ENCODE peak calls at places on chromosomes 6 and 20, in ten cellular contexts. X is HCT116, I is GM12878, M is transverse colon, J is sigmoid colon, G is suprapubic skin, V is stomach, E is endothelial cell of umbilical vein, K is HepG2, O is upper lobe of left lung. A is an unnamed sample.

GRCh38 chr20:58593880-58594473 is 57.1 kb upstream of the STX16 start:
- DNase-seq in X (no peak), I (no peak), M (no peak), J (no peak), G (no peak), V (no peak), E (peak; percentile 93), K (no peak), O (no peak), A (no peak)

GRCh38 chr6:105452376-105452775 is 49.5 kb upstream of the PREP start:
- DNase-seq in X (no peak), I (no peak), M (no peak), J (no peak), G (no peak), V (no peak), E (no peak), K (no peak), O (no peak), A (no peak)

GRCh38 chr20:25459111-25459830 is 51.8 kb downstream of the GINS1 start:
- DNase-seq in X (no peak), I (no peak), M (no peak), J (no peak), G (no peak), V (no peak), E (no peak), K (no peak), O (no peak), A (peak; percentile 71)

GRCh38 chr6:35893246-35893645 is 27.7 kb downstream of the SRPK1 start:
- DNase-seq in X (no peak), I (no peak), M (no peak), J (no peak), G (no peak), V (no peak), E (no peak), K (no peak), O (no peak), A (no peak)

GRCh38 chr20:63351811-63352591 is 9.1 kb downstream of the CHRNA4 start:
- DNase-seq in X (no peak), I (no peak), M (no peak), J (no peak), G (no peak), V (no peak), E (no peak), K (no peak), O (peak; percentile 59), A (no peak)

GRCh38 chr6:34152042-34152524 is 6.2 kb upstream of the GRM4 start:
- DNase-seq in X (no peak), I (no peak), M (no peak), J (peak; percentile 21), G (peak; percentile 15), V (no peak), E (no peak), K (no peak), O (no peak), A (peak; percentile 47)

GRCh38 chr6:115768469-115768868 is 292.2 kb downstream of the FRK start:
- DNase-seq in X (no peak), I (no peak), M (no peak), J (no peak), G (no peak), V (no peak), E (no peak), K (no peak), O (no peak), A (no peak)

GRCh38 chr20:5031206-5031557 is 29.9 kb upstream of the SLC23A2 start:
- DNase-seq in X (no peak), I (no peak), M (no peak), J (no peak), G (no peak), V (no peak), E (no peak), K (no peak), O (no peak), A (no peak)

GRCh38 chr6:43790031-43790430 is 20.0 kb downstream of the VEGFA start:
- DNase-seq in X (no peak), I (no peak), M (no peak), J (peak; percentile 84), G (no peak), V (no peak), E (no peak), K (no peak), O (no peak), A (no peak)

GRCh38 chr20:62040381-62040922 is 25.2 kb downstream of the TAF4 start:
- DNase-seq in X (no peak), I (no peak), M (no peak), J (no peak), G (no peak), V (no peak), E (no peak), K (no peak), O (no peak), A (peak; percentile 31)

GRCh38 chr6:36633915-36634314 is 39.8 kb downstream of the SRSF3 start:
- DNase-seq in X (no peak), I (no peak), M (peak; percentile 80), J (no peak), G (no peak), V (peak; percentile 94), E (peak; percentile 87), K (peak; percentile 70), O (no peak), A (peak; percentile 54)

GRCh38 chr20:63064310-63064709 is 57.5 kb upstream of the BHLHE23 start:
- DNase-seq in X (no peak), I (no peak), M (no peak), J (peak; percentile 20), G (no peak), V (no peak), E (no peak), K (no peak), O (no peak), A (peak; percentile 44)

GRCh38 chr20:50572922-50573777 is 63.0 kb downstream of the PTPN1 start:
- DNase-seq in X (no peak), I (no peak), M (no peak), J (peak; percentile 86), G (peak; percentile 76), V (no peak), E (peak; percentile 86), K (no peak), O (no peak), A (no peak)

GRCh38 chr6:50093116-50093937 is 43.6 kb upstream of the DEFB112 start:
- DNase-seq in X (no peak), I (no peak), M (no peak), J (no peak), G (no peak), V (no peak), E (no peak), K (peak; percentile 90), O (no peak), A (no peak)

GRCh38 chr6:166456360-166457156 is 73.8 kb upstream of the MPC1 start:
- DNase-seq in X (no peak), I (peak; percentile 17), M (peak; percentile 17), J (no peak), G (no peak), V (no peak), E (peak; percentile 68), K (no peak), O (no peak), A (no peak)

GRCh38 chr6:57421503-57421902 is 104.1 kb downstream of the PRIM2 start:
- DNase-seq in X (no peak), I (peak; percentile 24), M (no peak), J (no peak), G (no peak), V (no peak), E (no peak), K (no peak), O (no peak), A (no peak)

GRCh38 chr6:6317825-6318733 is 2.4 kb downstream of the F13A1 start:
- DNase-seq in X (no peak), I (no peak), M (no peak), J (no peak), G (no peak), V (no peak), E (no peak), K (no peak), O (peak; percentile 38), A (no peak)
- TF ChIP-seq POLR2A in X (no peak), I (no peak), M (no peak), J (no peak), G (no peak), V (no peak), E (no peak), K (no peak), O (no peak), A (no peak)

DNA sequence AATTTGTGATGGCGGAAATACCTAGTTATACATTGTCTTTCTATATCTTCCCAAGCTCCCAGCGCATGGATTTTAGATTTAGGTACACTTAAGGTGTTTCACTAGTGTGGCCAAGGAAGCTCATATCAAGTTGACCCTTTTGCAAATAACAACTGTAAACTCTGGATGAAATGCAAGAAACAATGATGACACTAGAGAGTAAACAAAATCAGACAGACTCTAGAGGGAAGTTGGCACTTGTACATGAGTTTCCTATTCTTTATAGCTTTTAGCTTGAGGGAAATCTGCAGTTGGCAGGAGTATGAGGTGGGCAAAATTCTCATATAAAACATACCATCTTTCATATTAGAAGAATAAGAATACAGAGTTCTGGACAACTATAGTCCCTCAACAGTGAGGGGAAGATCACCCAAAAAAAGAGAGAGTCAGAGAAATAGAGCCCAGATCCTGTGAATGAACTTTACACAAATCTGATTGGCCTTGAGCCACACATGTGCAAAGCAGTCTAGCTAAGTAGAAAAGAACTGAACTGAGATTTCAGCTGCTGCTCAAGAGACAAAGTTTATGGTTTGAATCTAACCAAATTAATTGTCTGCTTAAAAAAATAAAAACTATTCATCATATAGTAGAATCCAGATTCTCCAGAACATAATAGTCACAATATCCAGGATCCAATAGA is 26.1 kb downstream of the TXLNB start:
- DNase-seq in X (no peak), I (no peak), M (no peak), J (no peak), G (no peak), V (no peak), E (no peak), K (no peak), O (no peak), A (no peak)
- H3K4me1 ChIP-seq in X (no peaks in the 10 kb centered on the region), I (no peaks in the 10 kb centered on the region), M (no peaks in the 10 kb centered on the region), J (no peaks in the 10 kb centered on the region), G (no peaks in the 10 kb centered on the region), V (no peaks in the 10 kb centered on the region), E (no peaks in the 10 kb centered on the region), K (no peaks in the 10 kb centered on the region), O (no peaks in the 10 kb centered on the region), A (peaks cover 9% of the 10 kb centered on the region)

GRCh38 chr20:59962155-59962554 is 3.9 kb downstream of the CDH26 start:
- DNase-seq in X (no peak), I (no peak), M (no peak), J (no peak), G (no peak), V (no peak), E (no peak), K (no peak), O (no peak), A (no peak)
- TF ChIP-seq POLR2AphosphoS5 in X (no peak), I (no peak), M (no peak), J (no peak), G (no peak), V (no peak), E (no peak), K (no peak), O (no peak), A (no peak)

DNA sequence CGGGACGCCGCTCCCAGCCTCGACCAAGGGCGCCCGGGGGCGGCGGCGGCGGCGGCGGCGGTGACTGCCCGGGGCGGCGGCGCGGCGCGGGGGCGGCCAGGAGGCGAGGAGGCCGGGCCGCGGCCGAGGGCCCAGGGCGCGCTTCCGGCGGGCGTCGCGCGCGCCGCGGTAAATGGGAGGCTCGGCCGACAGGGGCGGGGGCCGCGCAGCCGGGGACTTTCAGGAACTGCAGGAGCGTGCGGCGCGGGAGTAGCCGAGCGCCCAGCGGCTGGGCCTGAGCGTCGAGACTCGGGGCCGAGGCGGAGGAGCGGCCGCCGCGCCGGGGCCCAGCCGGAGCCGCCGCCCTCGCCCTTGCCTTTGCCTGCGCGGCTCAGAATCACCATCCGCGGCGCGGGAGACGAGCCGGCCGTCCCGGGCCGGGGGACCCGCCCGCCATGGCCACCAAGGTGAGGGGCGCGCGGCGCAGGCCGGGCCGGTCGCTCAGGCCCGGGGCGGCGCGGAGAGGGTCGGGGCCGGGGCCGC is at the start of gene SNX9:
- DNase-seq in X (peak; percentile 29), I (no peak), M (peak; percentile 83), J (peak; percentile 90), G (peak; percentile 85), V (peak; percentile 84), E (peak; percentile 65), K (peak; percentile 54), O (peak; percentile 95), A (peak; percentile 93)
- TF ChIP-seq POLR2A in X (no peak), I (peak; percentile 58), M (peak; percentile 35), J (no peak), G (peak; percentile 89), V (no peak), E (peak; percentile 55), K (peak; percentile 46), O (no peak), A (no peak)

A was measured in spleen.